ENCODE peak calls at places on chromosomes 1 and 21, in seven cellular contexts. Y is hepatic stellate cell, V is nephron progenitor cell, U is anterior cingulate cortex, M is AG08396, N is NCI-H345, W is substantia nigra. P is an unnamed sample.

GRCh38 chr1:167645625-167646410 is 15.8 kb downstream of the RCSD1 start:
- DNase-seq in Y (no peak), V (no peak), U (no peak), M (no peak), N (no peak), W (no peak), P (no peak)

GRCh38 chr1:110627763-110628162 is 21.6 kb upstream of the KCNA2 start:
- DNase-seq in Y (no peak), V (no peak), U (no peak), M (no peak), N (no peak), W (no peak), P (no peak)

GRCh38 chr1:28199328-28200233 is 23.1 kb upstream of the PTAFR start:
- DNase-seq in Y (no peak), V (no peak), U (no peak), M (no peak), N (no peak), W (no peak), P (no peak)

GRCh38 chr1:99533909-99534907 is 111.7 kb upstream of the PALMD start:
- DNase-seq in Y (no peak), V (no peak), U (no peak), M (no peak), N (no peak), W (no peak), P (no peak)

GRCh38 chr1:27000092-27000816 is 6.8 kb downstream of the TRNP1 start:
- DNase-seq in Y (no peak), V (no peak), U (no peak), M (no peak), N (no peak), W (no peak), P (no peak)

GRCh38 chr1:156608981-156609380 is 7.7 kb upstream of the GPATCH4 start:
- DNase-seq in Y (no peak), V (peak; percentile 48), U (no peak), M (no peak), N (peak; percentile 71), W (no peak), P (no peak)

GRCh38 chr1:236522937-236523703 is 662 bp upstream of the LGALS8 start:
- DNase-seq in Y (no peak), V (no peak), U (no peak), M (peak; percentile 13), N (no peak), W (no peak), P (no peak)

GRCh38 chr1:224757508-224757907 is 141.4 kb downstream of the CNIH3 start:
- DNase-seq in Y (no peak), V (no peak), U (no peak), M (no peak), N (no peak), W (no peak), P (no peak)

GRCh38 chr1:204254031-204254661 is 40.4 kb upstream of the GOLT1A start:
- DNase-seq in Y (peak; percentile 36), V (no peak), U (no peak), M (peak; percentile 74), N (no peak), W (no peak), P (peak; percentile 24)

GRCh38 chr21:15139881-15140280 is 75.1 kb upstream of the NRIP1 start:
- DNase-seq in Y (no peak), V (peak; percentile 8), U (no peak), M (no peak), N (no peak), W (no peak), P (no peak)

GRCh38 chr1:192904438-192904895 is 95.6 kb downstream of the RGS2 start:
- DNase-seq in Y (peak; percentile 36), V (no peak), U (no peak), M (peak; percentile 62), N (no peak), W (no peak), P (peak; percentile 64)

GRCh38 chr1:185408675-185409270 is 91.7 kb upstream of the IVNS1ABP start:
- DNase-seq in Y (no peak), V (no peak), U (no peak), M (no peak), N (no peak), W (no peak), P (no peak)

GRCh38 chr1:50109647-50110075 is 941 bp downstream of the ELAVL4 start:
- DNase-seq in Y (no peak), V (peak; percentile 6), U (peak; percentile 16), M (no peak), N (peak; percentile 78), W (no peak), P (no peak)

GRCh38 chr1:904271-904950 is 19.3 kb upstream of the SAMD11 start:
- DNase-seq in Y (peak; percentile 84), V (peak; percentile 92), U (peak; percentile 27), M (peak; percentile 94), N (peak; percentile 76), W (peak; percentile 45), P (no peak)

GRCh38 chr1:80054129-80054528 is 1047.6 kb upstream of the ADGRL4 start:
- DNase-seq in Y (no peak), V (no peak), U (no peak), M (no peak), N (peak; percentile 97), W (no peak), P (peak; percentile 41)

GRCh38 chr1:163922743-163923186 is 601.0 kb downstream of the NUF2 start:
- DNase-seq in Y (no peak), V (no peak), U (no peak), M (no peak), N (no peak), W (no peak), P (no peak)

GRCh38 chr21:43206231-43207042 is 37.6 kb downstream of the CRYAA start:
- DNase-seq in Y (no peak), V (no peak), U (no peak), M (no peak), N (no peak), W (no peak), P (no peak)

GRCh38 chr1:61097326-61097725 is 15.0 kb downstream of the NFIA start:
- DNase-seq in Y (no peak), V (no peak), U (no peak), M (peak; percentile 46), N (no peak), W (no peak), P (no peak)

GRCh38 chr1:57489342-57490036 is 65.6 kb upstream of the DAB1 start:
- DNase-seq in Y (peak; percentile 33), V (no peak), U (no peak), M (peak; percentile 17), N (no peak), W (no peak), P (peak; percentile 63)

GRCh38 chr1:68010094-68010493 is 40.3 kb downstream of the DIRAS3 start:
- DNase-seq in Y (peak; percentile 5), V (no peak), U (no peak), M (no peak), N (peak; percentile 9), W (no peak), P (no peak)

GRCh38 chr1:111441573-111442192 is 7.4 kb downstream of the WDR77 start:
- DNase-seq in Y (no peak), V (peak; percentile 58), U (no peak), M (no peak), N (no peak), W (no peak), P (no peak)

GRCh38 chr1:5646486-5646885 is 345.7 kb downstream of the NPHP4 start:
- DNase-seq in Y (no peak), V (no peak), U (no peak), M (no peak), N (no peak), W (no peak), P (no peak)

GRCh38 chr1:199463521-199464127 is 563.9 kb upstream of the NR5A2 start:
- DNase-seq in Y (peak; percentile 10), V (peak; percentile 5), U (no peak), M (peak; percentile 27), N (peak; percentile 31), W (no peak), P (peak; percentile 54)

GRCh38 chr1:203666621-203667020 is 40.0 kb downstream of the ATP2B4 start:
- DNase-seq in Y (no peak), V (no peak), U (no peak), M (no peak), N (no peak), W (no peak), P (no peak)

GRCh38 chr1:27045973-27046558 is 33.4 kb upstream of the TENT5B start:
- DNase-seq in Y (peak; percentile 71), V (peak; percentile 89), U (peak; percentile 26), M (peak; percentile 71), N (peak; percentile 59), W (peak; percentile 10), P (peak; percentile 20)

GRCh38 chr1:115706774-115707425 is 61.6 kb downstream of the CASQ2 start:
- DNase-seq in Y (peak; percentile 23), V (no peak), U (no peak), M (peak; percentile 24), N (peak; percentile 46), W (no peak), P (peak; percentile 26)

GRCh38 chr1:71089536-71090270 is 8.9 kb upstream of the ZRANB2 start:
- DNase-seq in Y (no peak), V (no peak), U (no peak), M (peak; percentile 25), N (no peak), W (no peak), P (peak; percentile 24)

GRCh38 chr1:154607084-154607747 is 770 bp downstream of the ADAR start:
- DNase-seq in Y (peak; percentile 24), V (peak; percentile 29), U (no peak), M (no peak), N (peak; percentile 50), W (peak; percentile 6), P (no peak)

GRCh38 chr1:168697376-168697775 is 31.6 kb downstream of the DPT start:
- DNase-seq in Y (no peak), V (no peak), U (no peak), M (no peak), N (no peak), W (no peak), P (no peak)

GRCh38 chr1:33332357-33332789 is 11.5 kb upstream of the A3GALT2 start:
- DNase-seq in Y (no peak), V (no peak), U (no peak), M (no peak), N (no peak), W (no peak), P (no peak)

GRCh38 chr1:66412689-66413088 is 121.3 kb upstream of the SGIP1 start:
- DNase-seq in Y (no peak), V (no peak), U (no peak), M (no peak), N (no peak), W (no peak), P (no peak)

GRCh38 chr1:206551985-206552325 is 44.6 kb downstream of the RASSF5 start:
- DNase-seq in Y (no peak), V (no peak), U (no peak), M (no peak), N (no peak), W (no peak), P (no peak)

GRCh38 chr1:53862507-53862906 is 24.4 kb upstream of the NDC1 start:
- DNase-seq in Y (no peak), V (no peak), U (no peak), M (no peak), N (no peak), W (no peak), P (no peak)

GRCh38 chr1:226149806-226150205 is 36.7 kb downstream of the ACBD3 start:
- DNase-seq in Y (no peak), V (no peak), U (no peak), M (no peak), N (no peak), W (no peak), P (no peak)

GRCh38 chr1:111032295-111032897 is 68.7 kb upstream of the LRIF1 start:
- DNase-seq in Y (no peak), V (peak; percentile 34), U (no peak), M (peak; percentile 31), N (peak; percentile 53), W (no peak), P (no peak)

P was measured in AG04450.